ENCODE peak calls at places on chromosome 5, in six cellular contexts. J, P, K, Z, S and L are unnamed samples.

GRCh38 chr5:19531374-19531952 is 456.5 kb downstream of the CDH18 start:
- DNase-seq in J (no peak), P (peak; percentile 87), K (no peak), Z (no peak), S (no peak), L (no peak)

GRCh38 chr5:152622628-152623027 is 217.5 kb upstream of the NMUR2 start:
- DNase-seq in J (no peak), P (no peak), K (no peak), Z (no peak), S (no peak), L (no peak)

GRCh38 chr5:159336586-159337290 is 6.5 kb upstream of the IL12B start:
- DNase-seq in J (no peak), P (no peak), K (no peak), Z (no peak), S (no peak), L (no peak)

GRCh38 chr5:107670028-107670926 is 460 bp downstream of the EFNA5 start:
- DNase-seq in J (peak; percentile 34), P (peak; percentile 6), K (no peak), Z (no peak), S (no peak), L (no peak)

GRCh38 chr5:41115281-41115680 is 44.1 kb upstream of the MROH2B start:
- DNase-seq in J (no peak), P (peak; percentile 1), K (no peak), Z (no peak), S (no peak), L (no peak)

GRCh38 chr5:10491673-10492026 is 50.0 kb downstream of the ROPN1L start:
- DNase-seq in J (no peak), P (no peak), K (no peak), Z (no peak), S (no peak), L (no peak)

GRCh38 chr5:106875591-106876297 is 795.0 kb downstream of the EFNA5 start:
- DNase-seq in J (peak; percentile 58), P (peak; percentile 61), K (no peak), Z (no peak), S (no peak), L (no peak)

GRCh38 chr5:153670081-153670480 is 179.6 kb downstream of the GRIA1 start:
- DNase-seq in J (no peak), P (no peak), K (no peak), Z (no peak), S (no peak), L (no peak)

GRCh38 chr5:10567781-10568321 is 4.0 kb downstream of the ANKRD33B start:
- DNase-seq in J (no peak), P (no peak), K (no peak), Z (no peak), S (no peak), L (no peak)

GRCh38 chr5:147098233-147098790 is 136.5 kb upstream of the STK32A start:
- DNase-seq in J (peak; percentile 37), P (peak; percentile 40), K (no peak), Z (no peak), S (no peak), L (no peak)

GRCh38 chr5:83368317-83368716 is 103.2 kb upstream of the VCAN start:
- DNase-seq in J (no peak), P (peak; percentile 93), K (no peak), Z (no peak), S (no peak), L (peak; percentile 89)

GRCh38 chr5:149871471-149871870 is 73.1 kb downstream of the PDE6A start:
- DNase-seq in J (no peak), P (no peak), K (no peak), Z (no peak), S (no peak), L (no peak)

GRCh38 chr5:132190161-132190817 is 37.4 kb downstream of the P4HA2 start:
- DNase-seq in J (peak; percentile 80), P (peak; percentile 76), K (no peak), Z (no peak), S (no peak), L (no peak)

GRCh38 chr5:172685036-172685435 is 44.0 kb downstream of the NEURL1B start:
- DNase-seq in J (no peak), P (no peak), K (no peak), Z (no peak), S (no peak), L (no peak)

GRCh38 chr5:103393131-103393754 is 134.7 kb downstream of the MACIR start:
- DNase-seq in J (no peak), P (peak; percentile 44), K (no peak), Z (no peak), S (no peak), L (no peak)

GRCh38 chr5:92514901-92515300 is 1066.1 kb downstream of the NR2F1-AS1 start:
- DNase-seq in J (no peak), P (no peak), K (no peak), Z (no peak), S (no peak), L (no peak)

GRCh38 chr5:16521561-16522090 is 56.0 kb upstream of the ZNF622 start:
- DNase-seq in J (peak; percentile 39), P (no peak), K (no peak), Z (no peak), S (no peak), L (no peak)

GRCh38 chr5:109413463-109413862 is 3.7 kb upstream of the PJA2 start:
- DNase-seq in J (no peak), P (no peak), K (no peak), Z (no peak), S (no peak), L (no peak)

GRCh38 chr5:155512302-155512701 is 498.7 kb downstream of the KIF4B start:
- DNase-seq in J (no peak), P (no peak), K (no peak), Z (no peak), S (no peak), L (no peak)

GRCh38 chr5:172816887-172817418 is 17.1 kb upstream of the ERGIC1 start:
- DNase-seq in J (peak; percentile 58), P (peak; percentile 77), K (no peak), Z (no peak), S (no peak), L (no peak)

GRCh38 chr5:3216386-3216785 is 379.2 kb upstream of the IRX1 start:
- DNase-seq in J (no peak), P (no peak), K (no peak), Z (no peak), S (no peak), L (no peak)

GRCh38 chr5:122121782-122122465 is 7.4 kb upstream of the ZNF474 start:
- DNase-seq in J (no peak), P (peak; percentile 35), K (no peak), Z (no peak), S (no peak), L (no peak)

GRCh38 chr5:176183321-176184074 is 54.7 kb upstream of the SIMC1 start:
- DNase-seq in J (no peak), P (no peak), K (no peak), Z (no peak), S (no peak), L (no peak)

GRCh38 chr5:174300118-174300940 is 254.8 kb downstream of the NSG2 start:
- DNase-seq in J (no peak), P (no peak), K (no peak), Z (no peak), S (no peak), L (no peak)

GRCh38 chr5:44862808-44863207 is 54.1 kb downstream of the MRPS30 start:
- DNase-seq in J (peak; percentile 33), P (peak; percentile 25), K (no peak), Z (no peak), S (no peak), L (no peak)

GRCh38 chr5:84634256-84634655 is 249.6 kb upstream of the EDIL3 start:
- DNase-seq in J (no peak), P (peak; percentile 55), K (no peak), Z (no peak), S (no peak), L (no peak)

GRCh38 chr5:133977161-133977787 is 8.8 kb upstream of the C5orf15 start:
- DNase-seq in J (no peak), P (no peak), K (no peak), Z (no peak), S (no peak), L (no peak)

GRCh38 chr5:114427204-114427603 is 65.3 kb downstream of the KCNN2 start:
- DNase-seq in J (no peak), P (no peak), K (no peak), Z (no peak), S (no peak), L (no peak)